ENCODE peak calls at places on chromosome 4, in seven cellular contexts. J, B, Z, V, C, Q and S are unnamed samples.

GRCh38 chr4:86582453-86582852 is 11.7 kb upstream of the PTPN13 start:
- DNase-seq in J (no peak), Q (no peak), V (no peak), Z (peak; percentile 30), C (no peak), B (peak; percentile 7), S (no peak)

GRCh38 chr4:3418029-3418762 is 23.6 kb upstream of the HGFAC start:
- DNase-seq in V (peak; percentile 18), C (no peak), Q (no peak), B (no peak), Z (no peak), J (no peak), S (peak; percentile 50)

GRCh38 chr4:5143940-5144339 is 92.7 kb downstream of the STK32B start:
- DNase-seq in V (no peak), Z (no peak), Q (no peak), J (no peak), C (no peak), B (no peak), S (no peak)

GRCh38 chr4:4327652-4328121 is 37.6 kb downstream of the ZBTB49 start:
- DNase-seq in C (no peak), V (peak; percentile 34), J (no peak), B (peak; percentile 11), Z (no peak), Q (no peak), S (peak; percentile 67)

GRCh38 chr4:24174622-24175021 is 284.8 kb upstream of the PPARGC1A start:
- DNase-seq in V (no peak), B (no peak), Z (no peak), C (no peak), J (no peak), Q (no peak), S (no peak)

GRCh38 chr4:105598787-105599186 is 46.4 kb downstream of the ARHGEF38 start:
- DNase-seq in J (no peak), V (no peak), Q (no peak), C (no peak), B (peak; percentile 18), Z (no peak), S (no peak)

GRCh38 chr4:187017156-187017555 is 293.5 kb upstream of the FAT1 start:
- DNase-seq in Q (no peak), B (no peak), J (no peak), Z (peak; percentile 51), V (no peak), C (no peak), S (no peak)

GRCh38 chr4:179595671-179596410 is 2153.6 kb upstream of the AGA start:
- DNase-seq in V (no peak), Z (no peak), J (no peak), Q (no peak), B (no peak), C (no peak), S (no peak)

GRCh38 chr4:70637239-70637920 is 8.8 kb downstream of the ENAM start:
- DNase-seq in V (no peak), Z (peak; percentile 68), J (no peak), Q (no peak), C (no peak), B (no peak), S (no peak)

GRCh38 chr4:107689912-107690587 is 30.0 kb downstream of the PAPSS1 start:
- DNase-seq in J (no peak), B (peak; percentile 48), Q (no peak), V (no peak), Z (no peak), C (peak; percentile 52), S (no peak)

GRCh38 chr4:151865327-151865726 is 104.5 kb upstream of the GATB start:
- DNase-seq in B (no peak), J (no peak), Z (no peak), C (no peak), Q (no peak), V (peak; percentile 63), S (peak; percentile 77)

GRCh38 chr4:173211838-173212237 is 43.2 kb downstream of the GALNT7 start:
- DNase-seq in V (no peak), Q (no peak), B (peak; percentile 58), Z (no peak), C (no peak), J (no peak), S (no peak)

GRCh38 chr4:14787894-14788293 is 214.4 kb upstream of the CPEB2 start:
- DNase-seq in Q (no peak), J (no peak), B (peak; percentile 31), C (no peak), Z (no peak), V (no peak), S (no peak)

GRCh38 chr4:5708829-5709680 is 696 bp upstream of the EVC2 start:
- DNase-seq in Z (peak; percentile 6), C (no peak), Q (no peak), J (no peak), B (no peak), V (no peak), S (peak; percentile 41)

GRCh38 chr4:1870328-1870577 is 940 bp upstream of the NSD2 start:
- DNase-seq in Z (peak; percentile 89), V (peak; percentile 89), Q (no peak), J (peak; percentile 90), B (peak; percentile 86), C (no peak), S (peak; percentile 91)

GRCh38 chr4:3254302-3255131 is 5.6 kb downstream of the MSANTD1 start:
- DNase-seq in Q (no peak), V (peak; percentile 10), C (no peak), B (no peak), J (no peak), Z (no peak), S (no peak)

GRCh38 chr4:39085891-39086290 is 23.9 kb downstream of the KLHL5 start:
- DNase-seq in V (no peak), Q (no peak), Z (no peak), B (no peak), C (no peak), J (peak; percentile 13), S (no peak)

GRCh38 chr4:6622744-6623143 is 17.7 kb upstream of the MRFAP1 start:
- DNase-seq in C (no peak), Z (no peak), J (no peak), B (no peak), V (no peak), Q (no peak), S (no peak)

GRCh38 chr4:80577991-80578390 is 242.5 kb downstream of the CFAP299 start:
- DNase-seq in Z (no peak), V (no peak), Q (no peak), J (no peak), C (no peak), B (no peak), S (no peak)

GRCh38 chr4:125042031-125042430 is 272.7 kb upstream of the FAT4 start:
- DNase-seq in Q (no peak), B (no peak), J (no peak), Z (no peak), C (no peak), V (no peak), S (no peak)

GRCh38 chr4:146153964-146154536 is 21.5 kb upstream of the LSM6 start:
- DNase-seq in V (no peak), B (no peak), Q (no peak), J (no peak), C (no peak), Z (no peak), S (no peak)

GRCh38 chr4:102196221-102196620 is 149.1 kb downstream of the SLC39A8 start:
- DNase-seq in V (no peak), B (no peak), Q (no peak), C (no peak), Z (no peak), J (no peak), S (no peak)

GRCh38 chr4:143356493-143356892 is 19.8 kb downstream of the GAB1 start:
- DNase-seq in J (no peak), C (no peak), B (no peak), V (no peak), Q (no peak), Z (no peak), S (no peak)

GRCh38 chr4:177105526-177105925 is 204.1 kb upstream of the NEIL3 start:
- DNase-seq in C (peak; percentile 79), Z (no peak), B (no peak), V (no peak), J (no peak), Q (no peak), S (no peak)

GRCh38 chr4:144565558-144566195 is 80.3 kb upstream of the HHIP start:
- DNase-seq in Z (no peak), J (no peak), B (no peak), C (no peak), Q (no peak), V (no peak), S (no peak)

GRCh38 chr4:120853101-120853940 is 69.2 kb downstream of the PRDM5 start:
- DNase-seq in J (no peak), Z (no peak), V (no peak), Q (no peak), C (no peak), B (no peak), S (no peak)

GRCh38 chr4:156888762-156889161 is 82.8 kb downstream of the PDGFC start:
- DNase-seq in Q (no peak), V (no peak), C (peak; percentile 35), J (no peak), Z (no peak), B (no peak), S (no peak)

GRCh38 chr4:159378056-159378616 is 275.3 kb downstream of the RAPGEF2 start:
- DNase-seq in C (no peak), V (no peak), B (no peak), Z (no peak), J (no peak), Q (no peak), S (no peak)

GRCh38 chr4:185119927-185120630 is 23.0 kb upstream of the SLC25A4 start:
- DNase-seq in Q (no peak), V (no peak), C (no peak), Z (no peak), B (no peak), J (no peak), S (no peak)

GRCh38 chr4:105637409-105638258 is 70.9 kb downstream of the INTS12 start:
- DNase-seq in J (no peak), Q (no peak), C (no peak), B (no peak), Z (peak; percentile 66), V (peak; percentile 74), S (peak; percentile 73)

GRCh38 chr4:158209825-158210807 is at the start of gene TMEM144:
- DNase-seq in B (peak; percentile 89), Z (peak; percentile 65), J (peak; percentile 28), V (peak; percentile 91), Q (no peak), C (peak; percentile 47), S (peak; percentile 95)

GRCh38 chr4:80069837-80070788 is 2.9 kb downstream of the ANTXR2 start:
- DNase-seq in B (no peak), Z (no peak), C (no peak), J (no peak), V (no peak), Q (no peak), S (no peak)

GRCh38 chr4:83922419-83922818 is 386.5 kb downstream of the GPAT3 start:
- DNase-seq in J (no peak), V (no peak), B (no peak), Z (no peak), C (no peak), Q (no peak), S (no peak)

GRCh38 chr4:150401083-150401687 is 180.8 kb upstream of the MAB21L2 start:
- DNase-seq in C (no peak), J (peak; percentile 2), Z (no peak), V (no peak), Q (no peak), B (no peak), S (no peak)

GRCh38 chr4:78155616-78156105 is 98.5 kb downstream of the FRAS1 start:
- DNase-seq in V (no peak), J (no peak), Q (no peak), C (no peak), B (no peak), Z (no peak), S (no peak)